ENCODE peak calls at places on chromosomes 13 and 19, in six cellular contexts. X, F, T, U, R and K are unnamed samples. For H3K4me1, the result is how much of the 10 kb centered on the place peaks cover.

GRCh38 chr13:30805603-30806011 is 70.3 kb downstream of the ALOX5AP start:
- DNase-seq in T (no peak), X (no peak), U (peak), R (no peak), F (no peak), K (peak)

GRCh38 chr19:31676271-31677004 is 327.2 kb upstream of the TSHZ3 start:
- DNase-seq in R (peak), X (peak), F (no peak), T (peak), U (peak), K (no peak)

GRCh38 chr19:18322318-18322758 is 538 bp downstream of the LSM4 start:
- DNase-seq in F (no peak), R (no peak), U (peak), X (no peak), T (peak), K (peak)

GRCh38 chr19:12723643-12724426 is at the start of gene TNPO2:
- DNase-seq in T (peak), F (peak), U (peak), X (peak), R (peak), K (peak)

GRCh38 chr13:98416408-98416807 is 160.5 kb downstream of the STK24 start:
- DNase-seq in X (no peak), U (peak), R (no peak), T (no peak), F (no peak), K (no peak)

GRCh38 chr19:3243851-3244700 is 19.6 kb downstream of the CELF5 start:
- DNase-seq in X (peak), F (peak), R (no peak), T (peak), U (peak), K (peak)

GRCh38 chr13:103291693-103292572 is 225.7 kb upstream of the SLC10A2 start:
- DNase-seq in X (no peak), R (no peak), U (no peak), T (no peak), F (peak), K (no peak)

GRCh38 chr13:31068119-31068423 is 93.6 kb downstream of the HSPH1 start:
- DNase-seq in F (no peak), U (no peak), R (no peak), T (no peak), X (no peak), K (no peak)

GRCh38 chr19:45638930-45639729 is at the start of gene EML2:
- DNase-seq in U (peak), R (no peak), F (peak), X (peak), T (peak), K (no peak)

GRCh38 chr19:41939861-41940442 is 11.7 kb upstream of the ERFL start:
- DNase-seq in R (no peak), X (no peak), F (no peak), T (no peak), U (no peak), K (no peak)

GRCh38 chr19:47273313-47274070 is 1.2 kb upstream of the INAFM1 start:
- DNase-seq in R (peak), T (peak), U (peak), F (peak), X (peak), K (peak)

DNA sequence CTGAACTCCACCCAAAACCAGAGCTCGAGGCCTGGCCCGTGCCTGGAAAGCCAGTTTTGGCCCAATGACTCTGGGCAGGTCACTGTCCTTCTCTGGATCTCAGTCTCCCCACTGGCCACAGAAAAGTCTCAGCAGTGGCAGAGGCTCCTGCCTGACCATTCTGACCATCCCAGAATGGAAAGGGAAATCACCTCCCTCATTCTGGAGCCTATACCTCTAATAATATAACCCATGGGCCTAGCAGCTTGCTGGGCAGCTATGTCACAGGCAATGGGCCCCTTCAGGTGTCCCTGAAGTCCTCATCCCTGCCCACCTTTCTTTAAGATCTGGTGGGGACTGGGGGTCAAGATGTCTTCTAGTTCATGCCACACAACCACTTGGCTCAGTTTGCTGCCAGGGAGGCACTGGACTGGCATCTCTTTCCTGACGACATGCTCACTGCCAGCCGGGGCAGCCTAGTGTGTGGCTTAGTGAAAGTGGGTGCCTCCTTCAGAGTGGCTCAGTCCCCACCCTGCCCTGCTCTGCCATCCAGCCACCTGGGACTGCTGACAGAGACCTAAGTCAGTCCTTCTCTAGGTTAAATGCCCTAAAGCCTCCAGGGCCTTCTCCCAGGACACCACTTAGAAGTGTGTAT is 62.6 kb downstream of the AP1M1 start:
- DNase-seq in F (no peak), T (no peak), X (no peak), R (no peak), U (no peak), K (no peak)
- H3K4me1 ChIP-seq in F (under half), T (under half), X (under half), R (under half), U (under half), K (under half)

DNA sequence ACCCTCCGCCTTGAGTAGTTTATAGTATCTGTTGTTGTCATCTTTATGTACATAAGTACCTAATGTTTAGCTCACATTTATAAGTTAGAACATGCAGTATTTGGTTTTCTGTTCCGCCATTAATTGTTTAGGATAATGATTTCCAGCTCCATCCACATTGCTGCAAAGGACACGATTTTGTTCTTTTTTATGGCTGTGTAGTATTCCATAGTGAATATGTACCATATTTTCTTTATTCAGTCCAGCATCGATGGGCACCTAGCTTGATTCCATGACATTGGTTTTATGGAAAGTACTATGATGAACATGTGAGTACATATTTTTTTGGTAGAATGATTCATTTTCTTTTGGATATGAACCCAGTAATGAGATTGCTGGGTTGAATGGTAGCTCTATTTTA is 174.4 kb upstream of the SPRY2 start:
- DNase-seq in R (no peak), X (no peak), U (no peak), T (no peak), F (no peak), K (no peak)
- H3K14ac ChIP-seq in R (no peak), X (no peak), U (no peak), T (no peak), F (no peak), K (no peak)

DNA sequence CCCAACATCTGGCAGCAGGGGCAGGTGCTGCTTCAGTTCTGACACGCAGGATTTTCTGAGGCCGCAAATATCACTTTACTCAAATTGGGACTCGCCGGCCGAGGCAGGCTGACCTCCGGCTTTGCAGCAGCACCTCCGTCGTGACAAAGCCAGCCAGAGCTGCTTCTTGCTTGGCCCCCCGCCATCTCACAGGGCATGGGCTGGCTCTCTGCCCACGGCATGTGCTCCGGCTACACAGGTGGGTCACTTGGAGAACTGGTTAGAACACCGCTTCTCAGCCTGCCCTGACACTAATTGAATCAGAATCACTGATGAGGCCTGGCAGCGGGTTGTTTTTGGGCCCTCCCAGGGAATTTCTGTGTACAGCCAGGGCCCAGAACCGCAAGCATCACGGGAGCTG is 112.3 kb downstream of the SLC7A1 start:
- DNase-seq in X (no peak), T (no peak), U (no peak), F (no peak), R (no peak), K (no peak)
- H3K4me1 ChIP-seq in X (under half), T (under half), U (under half), F (under half), R (under half), K (under half)

GRCh38 chr19:30310806-30311121 is 61.4 kb upstream of the ZNF536 start:
- DNase-seq in U (no peak), X (no peak), R (no peak), F (no peak), T (no peak), K (no peak)

GRCh38 chr19:30311911-30312310 is 60.3 kb upstream of the ZNF536 start:
- DNase-seq in U (no peak), F (no peak), X (no peak), R (no peak), T (no peak), K (no peak)

GRCh38 chr19:30313353-30313750 is 58.8 kb upstream of the ZNF536 start:
- DNase-seq in T (no peak), U (no peak), R (no peak), F (no peak), X (no peak), K (no peak)

GRCh38 chr19:30314056-30314804 is 58.0 kb upstream of the ZNF536 start:
- DNase-seq in X (no peak), U (no peak), R (no peak), T (no peak), F (no peak), K (no peak)

GRCh38 chr19:30312582-30313352 is 59.4 kb upstream of the ZNF536 start:
- DNase-seq in X (no peak), R (no peak), T (no peak), U (no peak), F (no peak), K (no peak)
- H3K14ac ChIP-seq in X (no peak), R (no peak), T (no peak), U (no peak), F (no peak), K (no peak)

DNA sequence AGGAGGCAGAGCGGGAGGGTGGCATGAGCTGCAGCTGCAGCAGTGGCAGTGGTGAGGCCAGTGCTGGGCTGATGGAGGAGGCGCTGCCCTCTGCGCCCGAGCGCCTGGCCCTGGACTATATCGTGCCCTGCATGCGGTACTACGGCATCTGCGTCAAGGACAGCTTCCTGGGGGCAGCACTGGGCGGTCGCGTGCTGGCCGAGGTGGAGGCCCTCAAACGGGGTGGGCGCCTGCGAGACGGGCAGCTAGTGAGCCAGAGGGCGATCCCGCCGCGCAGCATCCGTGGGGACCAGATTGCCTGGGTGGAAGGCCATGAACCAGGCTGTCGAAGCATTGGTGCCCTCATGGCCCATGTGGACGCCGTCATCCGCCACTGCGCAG is 2.0 kb downstream of the EGLN2 start:
- DNase-seq in F (no peak), T (no peak), U (no peak), X (no peak), R (no peak), K (no peak)
- H3K4me1 ChIP-seq in F (under half), T (under half), U (under half), X (under half), R (half or more), K (under half)

DNA sequence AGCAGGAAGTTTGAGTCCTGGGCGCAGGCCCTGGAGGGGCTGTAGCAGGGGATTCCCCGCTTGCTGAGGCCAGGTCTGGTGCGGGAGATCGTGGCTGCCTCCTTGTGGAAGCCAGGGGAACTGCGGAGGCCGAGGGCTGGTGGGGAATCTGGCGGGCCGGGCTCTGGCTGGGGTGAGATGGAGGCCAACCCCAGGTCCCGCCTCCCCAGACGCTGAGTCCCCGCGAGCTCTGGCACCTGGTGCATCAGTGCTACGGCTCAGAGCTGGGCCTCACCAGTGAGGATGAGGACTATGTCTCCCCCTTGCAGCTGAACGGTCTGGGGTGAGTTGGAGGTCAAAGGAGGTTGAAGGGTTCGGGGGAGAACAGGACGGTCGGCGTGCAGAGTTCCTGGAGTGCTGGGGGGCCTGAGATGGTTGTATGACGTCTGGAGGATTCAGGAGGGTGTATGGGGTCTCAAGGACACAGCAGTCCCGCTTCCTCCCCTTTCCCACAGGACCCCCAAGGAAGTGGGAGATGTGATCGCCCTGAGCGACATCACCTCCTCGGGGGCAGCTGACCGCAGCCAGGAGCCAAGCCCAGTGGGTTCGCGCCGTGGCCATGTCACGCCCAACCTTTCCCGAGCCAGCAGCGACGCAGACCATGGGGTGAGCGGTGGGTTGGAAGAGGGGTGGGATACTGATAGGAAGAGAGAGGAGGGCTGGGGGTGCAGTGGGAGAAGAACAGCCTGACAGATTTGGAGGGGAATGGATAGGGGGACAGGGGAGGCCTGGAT is 13.1 kb downstream of the GRAMD1A start:
- DNase-seq in U (peak), F (no peak), T (peak), R (no peak), X (peak), K (peak)
- H3K14ac ChIP-seq in U (no peak), F (no peak), T (no peak), R (no peak), X (no peak), K (no peak)

GRCh38 chr19:1105217-1105872 is 1.6 kb downstream of the GPX4 start:
- DNase-seq in X (no peak), F (no peak), R (no peak), U (peak), T (peak), K (peak)
- H3K4me1 ChIP-seq in X (under half), F (under half), R (under half), U (under half), T (under half), K (under half)

DNA sequence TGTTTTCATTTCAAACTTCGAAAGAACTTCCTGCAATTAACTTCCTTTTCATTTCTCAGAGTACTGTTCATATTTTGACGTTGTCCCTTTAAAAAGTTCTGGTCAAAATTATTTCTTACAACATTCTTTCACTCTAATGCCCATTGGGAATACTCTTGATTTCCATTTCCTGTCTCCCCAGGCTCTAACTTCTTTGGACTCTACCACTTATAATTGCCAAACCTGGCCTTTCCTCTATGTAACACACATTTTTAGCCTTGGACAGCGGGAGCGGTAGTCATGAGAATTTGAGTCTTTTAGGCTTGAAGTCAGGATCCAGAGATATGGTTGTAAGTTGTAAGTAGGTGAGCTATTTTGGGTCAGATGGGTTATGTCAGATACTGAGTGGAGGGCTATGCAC is 163.5 kb upstream of the SPRY2 start:
- DNase-seq in R (no peak), T (no peak), F (no peak), X (no peak), U (no peak), K (no peak)
- H3K14ac ChIP-seq in R (no peak), T (no peak), F (no peak), X (no peak), U (no peak), K (no peak)

GRCh38 chr19:14519245-14519859 is 1.2 kb upstream of the DNAJB1 start:
- DNase-seq in X (no peak), R (no peak), U (no peak), F (no peak), T (no peak), K (no peak)

GRCh38 chr19:14516048-14516534 is 2.1 kb downstream of the DNAJB1 start:
- DNase-seq in F (no peak), X (no peak), T (no peak), U (peak), R (no peak), K (no peak)

GRCh38 chr19:14516746-14517438 is 1.3 kb downstream of the DNAJB1 start:
- DNase-seq in X (no peak), R (no peak), U (peak), F (no peak), T (no peak), K (no peak)

GRCh38 chr19:14517446-14517839 is 754 bp downstream of the DNAJB1 start:
- DNase-seq in R (no peak), F (no peak), T (no peak), U (peak), X (no peak), K (peak)

DNA sequence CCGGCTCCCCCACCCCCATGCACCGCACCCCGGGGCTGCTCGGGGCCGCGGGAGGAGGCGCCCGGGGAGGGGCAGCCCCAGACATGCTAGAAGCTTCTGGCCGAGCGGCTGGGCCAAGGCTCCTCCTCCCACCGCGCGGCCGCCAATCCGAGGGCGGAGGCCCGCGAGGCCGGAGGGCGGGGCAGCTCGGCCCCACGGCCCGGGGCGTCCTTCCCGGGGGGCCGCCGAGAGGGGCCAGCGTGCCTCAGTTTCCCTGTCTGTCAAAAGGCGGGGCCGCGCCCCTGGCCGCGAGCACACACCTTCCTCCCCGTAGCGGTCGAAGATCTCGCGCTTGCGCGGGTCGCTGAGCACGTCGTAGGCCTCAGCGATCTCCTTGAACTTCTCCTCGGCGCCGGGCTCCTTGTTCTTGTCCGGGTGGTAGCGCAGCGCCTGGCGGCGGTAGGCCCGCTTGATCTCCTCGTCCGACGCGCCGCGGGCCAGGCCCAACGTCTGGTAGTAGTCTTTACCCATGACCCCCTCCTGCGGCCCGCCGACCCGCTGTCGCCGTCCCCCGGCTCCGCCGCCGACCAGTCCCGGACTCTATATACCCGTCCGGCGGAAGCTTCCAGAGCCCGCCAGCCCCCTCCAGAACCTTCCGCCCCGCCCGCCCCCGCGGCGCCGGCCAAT is at the start of gene DNAJB1:
- DNase-seq in R (no peak), T (peak), X (no peak), U (peak), F (no peak), K (peak)
- H3K4me1 ChIP-seq in R (under half), T (under half), X (under half), U (under half), F (under half), K (under half)

DNA sequence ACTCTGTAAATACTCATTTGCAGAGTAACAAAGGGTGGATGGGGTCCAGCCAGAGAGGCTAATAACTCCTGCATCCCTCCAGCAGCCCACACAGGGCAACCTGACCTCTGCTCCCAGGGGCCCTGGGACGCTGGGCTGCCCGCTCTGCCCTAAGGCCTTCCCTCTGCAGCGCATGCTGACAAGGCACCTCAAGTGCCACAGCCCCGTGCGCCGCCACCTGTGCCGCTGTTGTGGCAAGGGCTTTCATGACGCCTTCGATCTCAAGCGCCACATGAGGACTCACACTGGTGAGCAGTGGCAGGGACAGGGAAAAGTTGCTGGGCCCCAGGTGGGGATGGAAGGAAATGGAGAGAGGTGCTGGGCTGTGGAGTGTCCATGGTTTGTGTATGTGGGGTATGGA is 1.7 kb downstream of the OVOL3 start:
- DNase-seq in R (no peak), F (no peak), X (no peak), T (no peak), U (no peak), K (no peak)
- H3K14ac ChIP-seq in R (no peak), F (no peak), X (no peak), T (no peak), U (no peak), K (no peak)